ENCODE peak calls at places on chromosomes 3 and 15, in seven cellular contexts. One of them, this sample, is unnamed.
A peak's percentile ranks its signal among the peaks of the same experiment; 100 is the strongest.

GRCh38 chr3:100465871-100466777 is 26.3 kb upstream of the TMEM45A start:
- DNase-seq in mesendoderm: no peak
- DNase-seq in IMR-90: no peak
- DNase-seq in H9: no peak
- DNase-seq in H1: no peak
- DNase-seq in mesenchymal stem cell: peak; percentile 14
- DNase-seq in trophoblast cell: no peak
- DNase-seq in this sample: no peak

GRCh38 chr15:88605507-88606436 is 15.4 kb upstream of the AEN start:
- DNase-seq in mesendoderm: peak; percentile 79
- DNase-seq in IMR-90: peak; percentile 29
- DNase-seq in H9: peak; percentile 80
- DNase-seq in H1: no peak
- DNase-seq in mesenchymal stem cell: peak; percentile 54
- DNase-seq in trophoblast cell: peak; percentile 38
- DNase-seq in this sample: peak; percentile 80

GRCh38 chr3:18438586-18438985 is 13.4 kb upstream of the SATB1 start:
- DNase-seq in mesendoderm: no peak
- DNase-seq in IMR-90: no peak
- DNase-seq in H9: no peak
- DNase-seq in H1: no peak
- DNase-seq in mesenchymal stem cell: no peak
- DNase-seq in trophoblast cell: no peak
- DNase-seq in this sample: no peak

GRCh38 chr3:183710231-183710630 is 12.6 kb downstream of the YEATS2 start:
- DNase-seq in mesendoderm: no peak
- DNase-seq in IMR-90: peak; percentile 62
- DNase-seq in H9: no peak
- DNase-seq in H1: no peak
- DNase-seq in mesenchymal stem cell: no peak
- DNase-seq in trophoblast cell: no peak
- DNase-seq in this sample: no peak

GRCh38 chr3:134060561-134061385 is 31.0 kb upstream of the SLCO2A1 start:
- DNase-seq in mesendoderm: no peak
- DNase-seq in IMR-90: no peak
- DNase-seq in H9: no peak
- DNase-seq in H1: no peak
- DNase-seq in mesenchymal stem cell: no peak
- DNase-seq in trophoblast cell: no peak
- DNase-seq in this sample: no peak

GRCh38 chr15:58332676-58333400 is 99.0 kb upstream of the LIPC start:
- DNase-seq in mesendoderm: peak; percentile 24
- DNase-seq in IMR-90: peak; percentile 93
- DNase-seq in H9: no peak
- DNase-seq in H1: no peak
- DNase-seq in mesenchymal stem cell: peak; percentile 95
- DNase-seq in trophoblast cell: peak; percentile 14
- DNase-seq in this sample: no peak

GRCh38 chr3:143171141-143171651 is 51.6 kb downstream of the CHST2 start:
- DNase-seq in mesendoderm: no peak
- DNase-seq in IMR-90: peak; percentile 77
- DNase-seq in H9: no peak
- DNase-seq in H1: no peak
- DNase-seq in mesenchymal stem cell: peak; percentile 95
- DNase-seq in trophoblast cell: peak; percentile 51
- DNase-seq in this sample: no peak

GRCh38 chr3:60090536-60090935 is 1040.7 kb upstream of the CFAP20DC start:
- DNase-seq in mesendoderm: no peak
- DNase-seq in IMR-90: no peak
- DNase-seq in H9: no peak
- DNase-seq in H1: no peak
- DNase-seq in mesenchymal stem cell: no peak
- DNase-seq in trophoblast cell: no peak
- DNase-seq in this sample: no peak

GRCh38 chr3:136728918-136729317 is 23.3 kb downstream of the STAG1 start:
- DNase-seq in mesendoderm: peak; percentile 66
- DNase-seq in IMR-90: peak; percentile 67
- DNase-seq in H9: peak; percentile 38
- DNase-seq in H1: no peak
- DNase-seq in mesenchymal stem cell: peak; percentile 93
- DNase-seq in trophoblast cell: peak; percentile 7
- DNase-seq in this sample: no peak

GRCh38 chr3:9690451-9691450 is 12.9 kb upstream of the CPNE9 start:
- DNase-seq in mesendoderm: no peak
- DNase-seq in IMR-90: no peak
- DNase-seq in H9: no peak
- DNase-seq in H1: no peak
- DNase-seq in mesenchymal stem cell: no peak
- DNase-seq in trophoblast cell: no peak
- DNase-seq in this sample: no peak

GRCh38 chr3:33355611-33356010 is 78.4 kb downstream of the FBXL2 start:
- DNase-seq in mesendoderm: peak; percentile 63
- DNase-seq in IMR-90: peak; percentile 61
- DNase-seq in H9: no peak
- DNase-seq in H1: no peak
- DNase-seq in mesenchymal stem cell: no peak
- DNase-seq in trophoblast cell: no peak
- DNase-seq in this sample: no peak

GRCh38 chr3:129625071-129625874 is 18.8 kb upstream of the PLXND1 start:
- DNase-seq in mesendoderm: no peak
- DNase-seq in IMR-90: no peak
- DNase-seq in H9: peak; percentile 78
- DNase-seq in H1: no peak
- DNase-seq in mesenchymal stem cell: peak; percentile 61
- DNase-seq in trophoblast cell: peak; percentile 16
- DNase-seq in this sample: no peak
- H3K4me1 ChIP-seq in mesendoderm: peaks cover 4% of the 10 kb centered on the region
- H3K4me1 ChIP-seq in IMR-90: peaks cover 20% of the 10 kb centered on the region
- H3K4me1 ChIP-seq in H9: peaks cover 6% of the 10 kb centered on the region
- H3K4me1 ChIP-seq in H1: peaks cover 14% of the 10 kb centered on the region
- H3K4me1 ChIP-seq in mesenchymal stem cell: peaks cover 56% of the 10 kb centered on the region
- H3K4me1 ChIP-seq in trophoblast cell: peaks cover 40% of the 10 kb centered on the region
- H3K4me1 ChIP-seq in this sample: peaks cover 20% of the 10 kb centered on the region

GRCh38 chr3:109863701-109864100 is 526.4 kb upstream of the DPPA4 start:
- DNase-seq in mesendoderm: no peak
- DNase-seq in IMR-90: no peak
- DNase-seq in H9: no peak
- DNase-seq in H1: no peak
- DNase-seq in mesenchymal stem cell: no peak
- DNase-seq in trophoblast cell: no peak
- DNase-seq in this sample: no peak
- H2BK120ac ChIP-seq in mesendoderm: no peak overlapping the region
- H2BK120ac ChIP-seq in IMR-90: no peak overlapping the region
- H2BK120ac ChIP-seq in H9: no peak overlapping the region
- H2BK120ac ChIP-seq in H1: no peak overlapping the region
- H2BK120ac ChIP-seq in mesenchymal stem cell: no peak overlapping the region
- H2BK120ac ChIP-seq in trophoblast cell: no peak overlapping the region
- H2BK120ac ChIP-seq in this sample: no peak overlapping the region

GRCh38 chr3:125146601-125147490 is 65.7 kb downstream of the SLC12A8 start:
- DNase-seq in mesendoderm: no peak
- DNase-seq in IMR-90: no peak
- DNase-seq in H9: no peak
- DNase-seq in H1: no peak
- DNase-seq in mesenchymal stem cell: no peak
- DNase-seq in trophoblast cell: no peak
- DNase-seq in this sample: no peak
- H3K4me1 ChIP-seq in mesendoderm: peaks cover 21% of the 10 kb centered on the region
- H3K4me1 ChIP-seq in IMR-90: peaks cover 19% of the 10 kb centered on the region
- H3K4me1 ChIP-seq in H9: peaks cover 11% of the 10 kb centered on the region
- H3K4me1 ChIP-seq in H1: peaks cover 28% of the 10 kb centered on the region
- H3K4me1 ChIP-seq in mesenchymal stem cell: peaks cover 42% of the 10 kb centered on the region
- H3K4me1 ChIP-seq in trophoblast cell: peaks cover 21% of the 10 kb centered on the region
- H3K4me1 ChIP-seq in this sample: peaks cover 22% of the 10 kb centered on the region

GRCh38 chr3:24646790-24647189 is 152.1 kb upstream of the THRB start:
- DNase-seq in mesendoderm: no peak
- DNase-seq in IMR-90: no peak
- DNase-seq in H9: no peak
- DNase-seq in H1: no peak
- DNase-seq in mesenchymal stem cell: no peak
- DNase-seq in trophoblast cell: no peak
- DNase-seq in this sample: no peak
- H2BK120ac ChIP-seq in mesendoderm: no peak overlapping the region
- H2BK120ac ChIP-seq in IMR-90: no peak overlapping the region
- H2BK120ac ChIP-seq in H9: no peak overlapping the region
- H2BK120ac ChIP-seq in H1: no peak overlapping the region
- H2BK120ac ChIP-seq in mesenchymal stem cell: no peak overlapping the region
- H2BK120ac ChIP-seq in trophoblast cell: no peak overlapping the region
- H2BK120ac ChIP-seq in this sample: no peak overlapping the region

DNA sequence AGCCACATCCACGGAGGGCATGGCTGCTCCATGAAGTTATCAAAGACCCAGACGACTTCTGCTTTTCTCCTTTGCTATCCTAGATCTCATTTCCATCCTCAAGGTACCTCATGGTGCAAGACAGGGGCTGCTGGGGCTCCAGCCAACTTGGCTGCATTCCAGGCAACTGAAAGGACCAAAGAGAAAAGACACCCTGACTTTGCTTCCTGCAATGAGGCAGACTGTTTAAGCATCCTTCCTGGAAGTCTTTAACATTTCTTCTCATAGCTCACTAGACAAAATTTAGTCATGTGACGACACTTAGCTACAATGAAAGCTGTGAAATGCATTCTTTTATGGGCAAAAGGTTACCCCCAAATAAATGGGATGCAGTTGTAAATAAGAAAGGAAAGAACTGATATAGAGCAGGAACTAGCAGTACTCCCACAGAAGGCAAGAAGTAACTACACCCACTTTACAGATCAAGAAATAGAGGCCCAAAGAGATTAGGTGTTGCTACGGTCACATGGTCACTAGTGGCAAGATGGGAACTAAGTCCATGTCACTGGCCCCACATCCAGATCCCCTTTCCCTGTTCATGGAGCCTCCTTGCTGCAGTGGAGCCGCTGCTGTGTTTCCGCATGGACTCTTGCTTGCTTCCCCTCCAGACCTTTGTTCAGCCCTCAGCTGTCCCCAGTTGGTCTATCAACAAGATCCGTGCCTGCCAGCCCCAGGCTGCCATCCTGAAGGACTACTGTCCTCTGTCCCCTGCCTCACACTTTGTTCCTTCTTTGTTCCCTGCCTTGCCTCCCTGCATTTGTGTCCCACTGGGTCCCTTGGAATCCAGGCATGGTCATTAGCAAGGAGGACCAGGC is 107.0 kb downstream of the XXYLT1 start:
- DNase-seq in mesendoderm: no peak
- DNase-seq in IMR-90: no peak
- DNase-seq in H9: no peak
- DNase-seq in H1: no peak
- DNase-seq in mesenchymal stem cell: no peak
- DNase-seq in trophoblast cell: no peak
- DNase-seq in this sample: no peak
- H3K4me1 ChIP-seq in mesendoderm: no peaks in the 10 kb centered on the region
- H3K4me1 ChIP-seq in IMR-90: peaks cover 18% of the 10 kb centered on the region
- H3K4me1 ChIP-seq in H9: no peaks in the 10 kb centered on the region
- H3K4me1 ChIP-seq in H1: no peaks in the 10 kb centered on the region
- H3K4me1 ChIP-seq in mesenchymal stem cell: peaks cover 6% of the 10 kb centered on the region
- H3K4me1 ChIP-seq in trophoblast cell: peaks cover 3% of the 10 kb centered on the region
- H3K4me1 ChIP-seq in this sample: peaks cover 6% of the 10 kb centered on the region

GRCh38 chr3:62095080-62095479 is 278.3 kb downstream of the FEZF2 start:
- DNase-seq in mesendoderm: no peak
- DNase-seq in IMR-90: no peak
- DNase-seq in H9: no peak
- DNase-seq in H1: no peak
- DNase-seq in mesenchymal stem cell: no peak
- DNase-seq in trophoblast cell: no peak
- DNase-seq in this sample: no peak

GRCh38 chr3:62095756-62096155 is 277.6 kb downstream of the FEZF2 start:
- DNase-seq in mesendoderm: peak; percentile 31
- DNase-seq in IMR-90: peak; percentile 6
- DNase-seq in H9: no peak
- DNase-seq in H1: no peak
- DNase-seq in mesenchymal stem cell: no peak
- DNase-seq in trophoblast cell: no peak
- DNase-seq in this sample: no peak

GRCh38 chr3:62096521-62096920 is 276.8 kb downstream of the FEZF2 start:
- DNase-seq in mesendoderm: no peak
- DNase-seq in IMR-90: no peak
- DNase-seq in H9: no peak
- DNase-seq in H1: no peak
- DNase-seq in mesenchymal stem cell: no peak
- DNase-seq in trophoblast cell: no peak
- DNase-seq in this sample: no peak

GRCh38 chr3:62098646-62099365 is 274.5 kb downstream of the FEZF2 start:
- DNase-seq in mesendoderm: no peak
- DNase-seq in IMR-90: peak; percentile 10
- DNase-seq in H9: no peak
- DNase-seq in H1: no peak
- DNase-seq in mesenchymal stem cell: no peak
- DNase-seq in trophoblast cell: no peak
- DNase-seq in this sample: no peak

GRCh38 chr3:62097121-62097520 is 276.2 kb downstream of the FEZF2 start:
- DNase-seq in mesendoderm: no peak
- DNase-seq in IMR-90: no peak
- DNase-seq in H9: no peak
- DNase-seq in H1: no peak
- DNase-seq in mesenchymal stem cell: no peak
- DNase-seq in trophoblast cell: no peak
- DNase-seq in this sample: no peak
- H2BK120ac ChIP-seq in mesendoderm: no peak overlapping the region
- H2BK120ac ChIP-seq in IMR-90: no peak overlapping the region
- H2BK120ac ChIP-seq in H9: no peak overlapping the region
- H2BK120ac ChIP-seq in H1: no peak overlapping the region
- H2BK120ac ChIP-seq in mesenchymal stem cell: no peak overlapping the region
- H2BK120ac ChIP-seq in trophoblast cell: no peak overlapping the region
- H2BK120ac ChIP-seq in this sample: no peak overlapping the region

GRCh38 chr3:4231041-4231440 is 72.1 kb upstream of the SETMAR start:
- DNase-seq in mesendoderm: no peak
- DNase-seq in IMR-90: no peak
- DNase-seq in H9: no peak
- DNase-seq in H1: no peak
- DNase-seq in mesenchymal stem cell: no peak
- DNase-seq in trophoblast cell: no peak
- DNase-seq in this sample: no peak
- H3K4me1 ChIP-seq in mesendoderm: no peaks in the 10 kb centered on the region
- H3K4me1 ChIP-seq in IMR-90: no peaks in the 10 kb centered on the region
- H3K4me1 ChIP-seq in H9: no peaks in the 10 kb centered on the region
- H3K4me1 ChIP-seq in H1: no peaks in the 10 kb centered on the region
- H3K4me1 ChIP-seq in mesenchymal stem cell: no peaks in the 10 kb centered on the region
- H3K4me1 ChIP-seq in trophoblast cell: no peaks in the 10 kb centered on the region
- H3K4me1 ChIP-seq in this sample: no peaks in the 10 kb centered on the region

GRCh38 chr3:34635352-34635850 is 837.0 kb downstream of the PDCD6IP start:
- DNase-seq in mesendoderm: no peak
- DNase-seq in IMR-90: no peak
- DNase-seq in H9: no peak
- DNase-seq in H1: no peak
- DNase-seq in mesenchymal stem cell: no peak
- DNase-seq in trophoblast cell: no peak
- DNase-seq in this sample: no peak

DNA sequence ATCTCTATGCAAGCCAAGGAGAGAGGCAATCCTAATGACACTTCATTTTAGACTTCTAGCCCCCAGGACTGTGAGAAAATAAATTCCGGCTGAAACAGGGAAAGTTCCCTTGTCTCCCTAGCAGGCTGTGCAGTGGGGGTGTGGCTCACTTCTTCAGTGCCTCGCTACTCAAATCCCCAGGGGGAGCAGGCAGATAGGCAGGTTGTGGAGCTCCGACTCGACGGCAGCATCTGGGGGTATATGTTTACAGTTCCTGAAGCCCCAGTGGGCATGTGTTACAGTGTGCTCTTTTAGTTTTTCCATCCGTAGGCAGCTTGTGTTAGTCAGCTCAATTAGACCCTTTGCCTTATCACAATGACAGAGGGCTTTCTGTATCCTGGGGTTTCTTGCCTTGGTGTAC is 836.5 kb downstream of the PDCD6IP start:
- DNase-seq in mesendoderm: no peak
- DNase-seq in IMR-90: no peak
- DNase-seq in H9: no peak
- DNase-seq in H1: no peak
- DNase-seq in mesenchymal stem cell: no peak
- DNase-seq in trophoblast cell: no peak
- DNase-seq in this sample: no peak
- H2BK120ac ChIP-seq in mesendoderm: no peak overlapping the region
- H2BK120ac ChIP-seq in IMR-90: no peak overlapping the region
- H2BK120ac ChIP-seq in H9: no peak overlapping the region
- H2BK120ac ChIP-seq in H1: no peak overlapping the region
- H2BK120ac ChIP-seq in mesenchymal stem cell: no peak overlapping the region
- H2BK120ac ChIP-seq in trophoblast cell: no peak overlapping the region
- H2BK120ac ChIP-seq in this sample: no peak overlapping the region